ENCODE peak calls at places on chromosomes 16 and 17, in eight cellular contexts. One of them, this sample, is unnamed.

GRCh38 chr16:59259074-59259963 is 525.2 kb upstream of the GOT2 start:
- DNase-seq in MM.1S: no peak
- DNase-seq in endothelial cell of umbilical vein: no peak
- DNase-seq in hepatocyte: no peak
- DNase-seq in PC-9: no peak
- DNase-seq in GM23248: no peak
- DNase-seq in fibroblast of lung: peak; percentile 69
- DNase-seq in HCT116: no peak
- DNase-seq in this sample: no peak

GRCh38 chr17:40264458-40265185 is 23.1 kb upstream of the CDC6 start:
- DNase-seq in MM.1S: no peak
- DNase-seq in endothelial cell of umbilical vein: no peak
- DNase-seq in hepatocyte: no peak
- DNase-seq in PC-9: no peak
- DNase-seq in GM23248: no peak
- DNase-seq in fibroblast of lung: no peak
- DNase-seq in HCT116: no peak
- DNase-seq in this sample: no peak

GRCh38 chr17:3026125-3026855 is 37.1 kb downstream of the OR1D5 start:
- DNase-seq in MM.1S: no peak
- DNase-seq in endothelial cell of umbilical vein: no peak
- DNase-seq in hepatocyte: no peak
- DNase-seq in PC-9: no peak
- DNase-seq in GM23248: no peak
- DNase-seq in fibroblast of lung: no peak
- DNase-seq in HCT116: no peak
- DNase-seq in this sample: no peak

GRCh38 chr16:72104905-72105304 is 11.3 kb downstream of the DHX38 start:
- DNase-seq in MM.1S: no peak
- DNase-seq in endothelial cell of umbilical vein: no peak
- DNase-seq in hepatocyte: no peak
- DNase-seq in PC-9: no peak
- DNase-seq in GM23248: no peak
- DNase-seq in fibroblast of lung: no peak
- DNase-seq in HCT116: no peak
- DNase-seq in this sample: no peak

GRCh38 chr16:4924593-4925378 is 12.2 kb downstream of the PPL start:
- DNase-seq in MM.1S: no peak
- DNase-seq in endothelial cell of umbilical vein: no peak
- DNase-seq in hepatocyte: peak; percentile 82
- DNase-seq in PC-9: peak; percentile 96
- DNase-seq in GM23248: no peak
- DNase-seq in fibroblast of lung: no peak
- DNase-seq in HCT116: no peak
- DNase-seq in this sample: peak; percentile 65

GRCh38 chr17:36824678-36825091 is 112.6 kb upstream of the LHX1 start:
- DNase-seq in MM.1S: no peak
- DNase-seq in endothelial cell of umbilical vein: no peak
- DNase-seq in hepatocyte: no peak
- DNase-seq in PC-9: no peak
- DNase-seq in GM23248: peak; percentile 10
- DNase-seq in fibroblast of lung: no peak
- DNase-seq in HCT116: no peak
- DNase-seq in this sample: no peak

GRCh38 chr16:9012848-9013507 is 49.3 kb upstream of the USP7 start:
- DNase-seq in MM.1S: no peak
- DNase-seq in endothelial cell of umbilical vein: peak; percentile 15
- DNase-seq in hepatocyte: peak; percentile 34
- DNase-seq in PC-9: no peak
- DNase-seq in GM23248: peak; percentile 22
- DNase-seq in fibroblast of lung: peak; percentile 21
- DNase-seq in HCT116: no peak
- DNase-seq in this sample: peak; percentile 92

GRCh38 chr17:74842146-74842598 is 17.5 kb downstream of the GRIN2C start:
- DNase-seq in MM.1S: no peak
- DNase-seq in endothelial cell of umbilical vein: no peak
- DNase-seq in hepatocyte: no peak
- DNase-seq in PC-9: no peak
- DNase-seq in GM23248: peak; percentile 15
- DNase-seq in fibroblast of lung: peak; percentile 7
- DNase-seq in HCT116: no peak
- DNase-seq in this sample: peak; percentile 23

GRCh38 chr16:85751665-85752501 is 987 bp upstream of the C16orf74 start:
- DNase-seq in MM.1S: no peak
- DNase-seq in endothelial cell of umbilical vein: peak; percentile 53
- DNase-seq in hepatocyte: no peak
- DNase-seq in PC-9: no peak
- DNase-seq in GM23248: peak; percentile 24
- DNase-seq in fibroblast of lung: no peak
- DNase-seq in HCT116: no peak
- DNase-seq in this sample: no peak
- TF ChIP-seq EZH2 in MM.1S: no peak
- TF ChIP-seq EZH2 in endothelial cell of umbilical vein: no peak
- TF ChIP-seq EZH2 in hepatocyte: no peak
- TF ChIP-seq EZH2 in PC-9: no peak
- TF ChIP-seq EZH2 in GM23248: no peak
- TF ChIP-seq EZH2 in fibroblast of lung: no peak
- TF ChIP-seq EZH2 in HCT116: no peak
- TF ChIP-seq EZH2 in this sample: no peak

GRCh38 chr16:31329671-31330552 is 25.1 kb upstream of the ITGAX start:
- DNase-seq in MM.1S: no peak
- DNase-seq in endothelial cell of umbilical vein: no peak
- DNase-seq in hepatocyte: no peak
- DNase-seq in PC-9: no peak
- DNase-seq in GM23248: no peak
- DNase-seq in fibroblast of lung: no peak
- DNase-seq in HCT116: no peak
- DNase-seq in this sample: peak; percentile 41

GRCh38 chr16:31332544-31332943 is 22.4 kb upstream of the ITGAX start:
- DNase-seq in MM.1S: no peak
- DNase-seq in endothelial cell of umbilical vein: no peak
- DNase-seq in hepatocyte: no peak
- DNase-seq in PC-9: no peak
- DNase-seq in GM23248: no peak
- DNase-seq in fibroblast of lung: no peak
- DNase-seq in HCT116: no peak
- DNase-seq in this sample: no peak

GRCh38 chr16:31331807-31332301 is 23.1 kb upstream of the ITGAX start:
- DNase-seq in MM.1S: no peak
- DNase-seq in endothelial cell of umbilical vein: no peak
- DNase-seq in hepatocyte: no peak
- DNase-seq in PC-9: no peak
- DNase-seq in GM23248: no peak
- DNase-seq in fibroblast of lung: no peak
- DNase-seq in HCT116: no peak
- DNase-seq in this sample: no peak

GRCh38 chr16:31330553-31330890 is 24.5 kb upstream of the ITGAX start:
- DNase-seq in MM.1S: no peak
- DNase-seq in endothelial cell of umbilical vein: no peak
- DNase-seq in hepatocyte: no peak
- DNase-seq in PC-9: no peak
- DNase-seq in GM23248: no peak
- DNase-seq in fibroblast of lung: no peak
- DNase-seq in HCT116: no peak
- DNase-seq in this sample: peak; percentile 29

GRCh38 chr16:31331141-31331764 is 23.7 kb upstream of the ITGAX start:
- DNase-seq in MM.1S: no peak
- DNase-seq in endothelial cell of umbilical vein: no peak
- DNase-seq in hepatocyte: no peak
- DNase-seq in PC-9: no peak
- DNase-seq in GM23248: no peak
- DNase-seq in fibroblast of lung: no peak
- DNase-seq in HCT116: no peak
- DNase-seq in this sample: peak; percentile 67
- H3K4me3 ChIP-seq in MM.1S: no peak overlapping the region
- H3K4me3 ChIP-seq in endothelial cell of umbilical vein: no peak overlapping the region
- H3K4me3 ChIP-seq in hepatocyte: no peak overlapping the region
- H3K4me3 ChIP-seq in PC-9: no peak overlapping the region
- H3K4me3 ChIP-seq in GM23248: no peak overlapping the region
- H3K4me3 ChIP-seq in fibroblast of lung: no peak overlapping the region
- H3K4me3 ChIP-seq in HCT116: no peak overlapping the region
- H3K4me3 ChIP-seq in this sample: peak overlapping the region; percentile 54

GRCh38 chr17:82851381-82851780 is 11.6 kb upstream of the ZNF750 start:
- DNase-seq in MM.1S: no peak
- DNase-seq in endothelial cell of umbilical vein: no peak
- DNase-seq in hepatocyte: no peak
- DNase-seq in PC-9: no peak
- DNase-seq in GM23248: no peak
- DNase-seq in fibroblast of lung: no peak
- DNase-seq in HCT116: no peak
- DNase-seq in this sample: no peak
- H2AFZ ChIP-seq in MM.1S: no peak overlapping the region
- H2AFZ ChIP-seq in endothelial cell of umbilical vein: no peak overlapping the region
- H2AFZ ChIP-seq in hepatocyte: no peak overlapping the region
- H2AFZ ChIP-seq in PC-9: no peak overlapping the region
- H2AFZ ChIP-seq in GM23248: no peak overlapping the region
- H2AFZ ChIP-seq in fibroblast of lung: no peak overlapping the region
- H2AFZ ChIP-seq in HCT116: no peak overlapping the region
- H2AFZ ChIP-seq in this sample: no peak overlapping the region

DNA sequence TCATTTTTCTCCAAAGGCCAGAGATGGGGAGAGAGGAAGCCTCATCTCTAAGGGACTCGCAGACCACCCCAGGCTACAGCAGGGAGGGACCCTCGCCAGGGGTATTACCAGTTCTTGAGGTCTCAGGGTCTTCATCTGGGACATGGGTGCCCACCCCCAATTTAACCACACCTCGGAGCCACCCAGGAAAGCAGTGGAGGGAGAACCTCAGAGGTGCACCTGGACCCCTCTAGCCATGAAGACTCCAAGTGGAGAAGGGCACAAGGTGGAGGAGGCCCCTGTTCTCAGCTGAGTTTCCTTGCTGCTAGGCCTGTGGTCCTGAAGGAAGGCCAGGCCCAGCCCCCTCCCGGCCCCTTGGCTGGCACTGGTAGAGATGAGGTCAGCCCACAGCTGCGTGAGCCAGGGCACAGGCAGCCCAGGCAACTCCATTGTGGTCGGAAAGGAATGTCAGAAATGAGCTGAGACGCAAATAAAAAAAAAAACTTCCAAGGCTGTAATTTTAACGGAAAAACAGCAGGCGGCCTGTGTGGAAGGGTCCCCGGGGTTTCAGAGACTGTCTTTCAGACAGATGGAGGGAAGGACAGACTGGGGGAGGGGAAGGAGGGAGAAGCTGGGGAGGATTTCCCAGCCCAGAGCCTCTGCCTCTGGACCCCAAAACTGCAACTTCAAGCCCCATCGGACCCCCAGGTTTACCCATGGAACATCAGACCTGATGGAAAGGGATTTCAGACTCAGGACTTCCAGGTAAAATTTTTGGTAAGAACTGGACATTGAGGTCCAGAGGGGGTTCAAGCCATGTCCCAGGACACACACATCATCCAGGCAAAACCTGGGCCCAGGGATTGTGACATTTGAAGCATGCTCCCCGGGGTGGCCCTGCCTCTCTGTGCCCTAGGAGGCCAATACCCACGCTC is 25.5 kb upstream of the MRPS23 start:
- DNase-seq in MM.1S: peak; percentile 88
- DNase-seq in endothelial cell of umbilical vein: peak; percentile 98
- DNase-seq in hepatocyte: peak; percentile 93
- DNase-seq in PC-9: peak; percentile 92
- DNase-seq in GM23248: peak; percentile 98
- DNase-seq in fibroblast of lung: peak; percentile 99
- DNase-seq in HCT116: peak; percentile 90
- DNase-seq in this sample: peak; percentile 91
- TF ChIP-seq EZH2 in MM.1S: no peak
- TF ChIP-seq EZH2 in endothelial cell of umbilical vein: no peak
- TF ChIP-seq EZH2 in hepatocyte: no peak
- TF ChIP-seq EZH2 in PC-9: no peak
- TF ChIP-seq EZH2 in GM23248: no peak
- TF ChIP-seq EZH2 in fibroblast of lung: no peak
- TF ChIP-seq EZH2 in HCT116: no peak
- TF ChIP-seq EZH2 in this sample: no peak

DNA sequence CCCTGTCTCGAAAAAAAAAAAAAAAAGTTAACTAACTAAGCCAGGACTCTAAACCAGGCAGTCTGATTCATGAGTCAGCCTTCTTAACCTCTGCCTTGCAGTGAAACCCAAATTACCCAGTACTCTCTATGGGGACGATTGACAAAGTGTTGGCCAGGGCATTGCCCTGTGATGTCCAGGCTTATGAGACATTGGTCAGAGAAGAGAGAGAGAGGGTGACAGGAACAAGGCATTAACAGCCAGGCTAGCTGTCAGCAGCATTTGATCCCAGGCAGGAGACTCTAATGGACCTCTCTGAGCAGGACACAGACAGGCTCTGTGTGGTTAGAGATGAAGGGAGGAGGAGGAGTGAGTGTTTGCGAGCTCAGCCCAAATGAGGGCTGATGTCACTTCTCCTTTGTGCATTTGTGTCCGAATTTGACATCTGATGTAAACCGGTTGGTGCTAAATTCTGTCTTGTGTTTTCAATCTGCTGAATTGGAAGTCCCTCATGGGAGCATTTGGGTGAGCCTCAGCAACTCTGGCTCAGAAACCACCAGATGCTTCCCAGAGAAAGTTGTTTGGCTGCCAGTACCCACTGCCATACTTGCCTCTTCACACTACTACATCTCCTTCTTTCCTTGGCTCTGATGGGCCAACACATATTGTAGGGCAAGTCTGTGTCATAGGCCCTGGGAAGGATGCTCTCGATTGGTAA is 4.3 kb upstream of the MYL4 start:
- DNase-seq in MM.1S: peak; percentile 77
- DNase-seq in endothelial cell of umbilical vein: no peak
- DNase-seq in hepatocyte: no peak
- DNase-seq in PC-9: peak; percentile 66
- DNase-seq in GM23248: peak; percentile 74
- DNase-seq in fibroblast of lung: peak; percentile 65
- DNase-seq in HCT116: no peak
- DNase-seq in this sample: no peak
- H3K4me3 ChIP-seq in MM.1S: peak overlapping the region; percentile 49
- H3K4me3 ChIP-seq in endothelial cell of umbilical vein: no peak overlapping the region
- H3K4me3 ChIP-seq in hepatocyte: no peak overlapping the region
- H3K4me3 ChIP-seq in PC-9: no peak overlapping the region
- H3K4me3 ChIP-seq in GM23248: no peak overlapping the region
- H3K4me3 ChIP-seq in fibroblast of lung: no peak overlapping the region
- H3K4me3 ChIP-seq in HCT116: no peak overlapping the region
- H3K4me3 ChIP-seq in this sample: no peak overlapping the region

GRCh38 chr17:82278786-82279379 is 5.4 kb upstream of the CSNK1D start:
- DNase-seq in MM.1S: no peak
- DNase-seq in endothelial cell of umbilical vein: no peak
- DNase-seq in hepatocyte: no peak
- DNase-seq in PC-9: no peak
- DNase-seq in GM23248: no peak
- DNase-seq in fibroblast of lung: no peak
- DNase-seq in HCT116: no peak
- DNase-seq in this sample: no peak
- H2AFZ ChIP-seq in MM.1S: no peak overlapping the region
- H2AFZ ChIP-seq in endothelial cell of umbilical vein: no peak overlapping the region
- H2AFZ ChIP-seq in hepatocyte: no peak overlapping the region
- H2AFZ ChIP-seq in PC-9: no peak overlapping the region
- H2AFZ ChIP-seq in GM23248: no peak overlapping the region
- H2AFZ ChIP-seq in fibroblast of lung: no peak overlapping the region
- H2AFZ ChIP-seq in HCT116: no peak overlapping the region
- H2AFZ ChIP-seq in this sample: no peak overlapping the region

DNA sequence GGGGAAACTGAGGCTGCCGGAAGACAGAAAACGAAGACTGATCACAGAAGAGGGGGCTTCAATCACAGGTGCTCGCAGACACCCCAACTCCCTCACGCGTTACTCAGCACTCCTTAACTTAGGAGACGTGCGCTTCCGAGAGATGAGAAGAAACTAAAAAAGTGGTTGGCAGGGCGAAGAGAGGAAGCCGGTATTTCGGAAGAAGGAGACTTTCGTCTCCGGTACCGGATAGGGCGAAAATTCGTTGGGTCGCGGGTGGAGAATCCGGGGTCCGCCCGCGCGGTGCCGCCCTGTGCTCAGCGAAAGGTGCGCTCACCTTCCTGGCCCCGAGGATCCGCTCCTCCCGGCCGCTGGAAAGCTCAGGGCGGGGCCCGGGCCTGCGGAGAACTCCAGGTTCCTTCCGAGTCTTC is 917 bp upstream of the TBX2 start:
- DNase-seq in MM.1S: no peak
- DNase-seq in endothelial cell of umbilical vein: no peak
- DNase-seq in hepatocyte: no peak
- DNase-seq in PC-9: no peak
- DNase-seq in GM23248: peak; percentile 52
- DNase-seq in fibroblast of lung: no peak
- DNase-seq in HCT116: no peak
- DNase-seq in this sample: no peak
- TF ChIP-seq EZH2 in MM.1S: no peak
- TF ChIP-seq EZH2 in endothelial cell of umbilical vein: peak; percentile 95
- TF ChIP-seq EZH2 in hepatocyte: no peak
- TF ChIP-seq EZH2 in PC-9: no peak
- TF ChIP-seq EZH2 in GM23248: no peak
- TF ChIP-seq EZH2 in fibroblast of lung: no peak
- TF ChIP-seq EZH2 in HCT116: no peak
- TF ChIP-seq EZH2 in this sample: peak; percentile 95

This sample was measured in GM23338.